ENCODE peak calls at places on chromosomes 6 and 20, in five cellular contexts. W is kidney tubule cell, F is astrocyte of the cerebellum, B is HTR-8/SVneo, A is CMK. G is an unnamed sample.

GRCh38 chr6:52534966-52535390 is 41.9 kb downstream of the TRAM2 start:
- DNase-seq in B (no peak), W (peak; percentile 46), F (no peak), A (peak; percentile 35), G (no peak)

GRCh38 chr20:15674253-15675145 is 898.7 kb downstream of the KIF16B start:
- DNase-seq in B (no peak), A (no peak), F (no peak), W (peak; percentile 65), G (no peak)

GRCh38 chr6:121504227-121504626 is 68.8 kb downstream of the GJA1 start:
- DNase-seq in W (peak; percentile 90), A (no peak), F (no peak), B (peak; percentile 39), G (peak; percentile 92)

GRCh38 chr6:107600936-107601335 is 111.0 kb downstream of the SOBP start:
- DNase-seq in W (peak; percentile 80), F (peak; percentile 80), A (no peak), B (peak; percentile 71), G (peak; percentile 39)

GRCh38 chr6:20757761-20758160 is 223.5 kb downstream of the CDKAL1 start:
- DNase-seq in W (peak; percentile 87), A (no peak), B (no peak), F (no peak), G (peak; percentile 34)

GRCh38 chr6:36595168-36595818 is 1.1 kb downstream of the SRSF3 start:
- DNase-seq in A (no peak), F (no peak), B (no peak), W (peak; percentile 55), G (no peak)

GRCh38 chr6:138571174-138571573 is 71.9 kb upstream of the NHSL1 start:
- DNase-seq in W (no peak), A (no peak), B (no peak), F (no peak), G (no peak)

GRCh38 chr6:73857341-73857890 is 161.4 kb downstream of the CD109 start:
- DNase-seq in A (no peak), F (no peak), W (no peak), B (no peak), G (no peak)

GRCh38 chr6:21046276-21046675 is 512.0 kb downstream of the CDKAL1 start:
- DNase-seq in B (no peak), F (peak; percentile 32), W (peak; percentile 92), A (no peak), G (peak; percentile 65)

GRCh38 chr20:48718914-48719578 is 108.8 kb downstream of the PREX1 start:
- DNase-seq in F (no peak), B (no peak), A (peak; percentile 64), W (no peak), G (no peak)

GRCh38 chr6:12344949-12345693 is 55.0 kb downstream of the EDN1 start:
- DNase-seq in A (no peak), W (no peak), F (no peak), B (no peak), G (no peak)

GRCh38 chr6:3390698-3391097 is 66.2 kb downstream of the SLC22A23 start:
- DNase-seq in A (no peak), W (no peak), B (no peak), F (peak; percentile 98), G (no peak)

GRCh38 chr20:34262488-34263288 is 21.5 kb downstream of the ASIP start:
- DNase-seq in A (no peak), W (peak; percentile 35), F (no peak), B (no peak), G (no peak)

GRCh38 chr20:18058661-18059467 is 1.1 kb upstream of the OVOL2 start:
- DNase-seq in A (no peak), F (no peak), W (peak; percentile 30), B (no peak), G (no peak)

GRCh38 chr20:63253438-63254236 is 626 bp downstream of the NKAIN4 start:
- DNase-seq in B (no peak), F (no peak), A (no peak), W (no peak), G (no peak)

GRCh38 chr20:50292324-50293243 is 102.0 kb downstream of the CEBPB start:
- DNase-seq in W (peak; percentile 91), F (peak; percentile 84), B (peak; percentile 98), A (peak; percentile 94), G (peak; percentile 80)

GRCh38 chr20:22901164-22901563 is 133.9 kb upstream of the SSTR4 start:
- DNase-seq in F (no peak), B (no peak), W (no peak), A (no peak), G (no peak)

GRCh38 chr20:34215711-34216381 is 25.4 kb upstream of the ASIP start:
- DNase-seq in W (peak; percentile 84), F (no peak), B (peak; percentile 75), A (no peak), G (peak; percentile 7)

GRCh38 chr20:40390654-40391053 is 298.4 kb downstream of the MAFB start:
- DNase-seq in A (no peak), W (peak; percentile 59), F (no peak), B (no peak), G (peak; percentile 9)

GRCh38 chr6:16872543-16873230 is 111.4 kb upstream of the ATXN1 start:
- DNase-seq in A (no peak), B (no peak), F (no peak), W (no peak), G (no peak)

GRCh38 chr6:154611241-154611640 is 100.8 kb upstream of the CNKSR3 start:
- DNase-seq in A (no peak), B (no peak), W (peak; percentile 10), F (no peak), G (no peak)

GRCh38 chr6:169571123-169571962 is 130.5 kb downstream of the WDR27 start:
- DNase-seq in W (no peak), F (no peak), A (no peak), B (peak; percentile 40), G (peak; percentile 19)

GRCh38 chr20:62428008-62428384 is 657 bp upstream of the RBBP8NL start:
- DNase-seq in B (no peak), F (no peak), W (no peak), A (no peak), G (no peak)

G was measured in kidney epithelial cell.